ENCODE peak calls at places on chromosomes 11 and 22, in seven cellular contexts. One of them, this sample, is unnamed.

GRCh38 chr22:41038732-41039131 is 53.7 kb upstream of the EP300 start:
- DNase-seq in endodermal cell: no peak
- DNase-seq in astrocyte of the spinal cord: no peak
- DNase-seq in GM12878: no peak
- DNase-seq in lung: no peak
- DNase-seq in thoracic aorta: no peak
- DNase-seq in epithelial cell of esophagus: no peak
- DNase-seq in this sample: no peak

GRCh38 chr11:128938156-128938885 is 4.3 kb downstream of the TP53AIP1 start:
- DNase-seq in endodermal cell: no peak
- DNase-seq in astrocyte of the spinal cord: no peak
- DNase-seq in GM12878: no peak
- DNase-seq in lung: no peak
- DNase-seq in thoracic aorta: no peak
- DNase-seq in epithelial cell of esophagus: no peak
- DNase-seq in this sample: no peak

GRCh38 chr11:116329354-116330090 is 443.3 kb downstream of the BUD13 start:
- DNase-seq in endodermal cell: peak
- DNase-seq in astrocyte of the spinal cord: no peak
- DNase-seq in GM12878: no peak
- DNase-seq in lung: no peak
- DNase-seq in thoracic aorta: no peak
- DNase-seq in epithelial cell of esophagus: no peak
- DNase-seq in this sample: no peak

GRCh38 chr11:46381836-46382643 is 571 bp downstream of the MDK start:
- DNase-seq in endodermal cell: peak
- DNase-seq in astrocyte of the spinal cord: no peak
- DNase-seq in GM12878: no peak
- DNase-seq in lung: no peak
- DNase-seq in thoracic aorta: no peak
- DNase-seq in epithelial cell of esophagus: no peak
- DNase-seq in this sample: no peak

GRCh38 chr22:41256254-41256897 is 15.6 kb upstream of the CHADL start:
- DNase-seq in endodermal cell: no peak
- DNase-seq in astrocyte of the spinal cord: peak
- DNase-seq in GM12878: no peak
- DNase-seq in lung: no peak
- DNase-seq in thoracic aorta: no peak
- DNase-seq in epithelial cell of esophagus: peak
- DNase-seq in this sample: no peak

GRCh38 chr11:11817957-11818356 is 23.8 kb upstream of the USP47 start:
- DNase-seq in endodermal cell: no peak
- DNase-seq in astrocyte of the spinal cord: no peak
- DNase-seq in GM12878: no peak
- DNase-seq in lung: no peak
- DNase-seq in thoracic aorta: no peak
- DNase-seq in epithelial cell of esophagus: no peak
- DNase-seq in this sample: no peak

GRCh38 chr11:72225411-72225951 is 914 bp downstream of the INPPL1 start:
- DNase-seq in endodermal cell: peak
- DNase-seq in astrocyte of the spinal cord: no peak
- DNase-seq in GM12878: no peak
- DNase-seq in lung: peak
- DNase-seq in thoracic aorta: no peak
- DNase-seq in epithelial cell of esophagus: no peak
- DNase-seq in this sample: peak

GRCh38 chr11:7977251-7977917 is 9.8 kb upstream of the EIF3F start:
- DNase-seq in endodermal cell: no peak
- DNase-seq in astrocyte of the spinal cord: peak
- DNase-seq in GM12878: no peak
- DNase-seq in lung: no peak
- DNase-seq in thoracic aorta: no peak
- DNase-seq in epithelial cell of esophagus: peak
- DNase-seq in this sample: no peak

GRCh38 chr22:20304646-20305045 is 15.2 kb downstream of the DGCR6L start:
- DNase-seq in endodermal cell: no peak
- DNase-seq in astrocyte of the spinal cord: no peak
- DNase-seq in GM12878: no peak
- DNase-seq in lung: no peak
- DNase-seq in thoracic aorta: no peak
- DNase-seq in epithelial cell of esophagus: no peak
- DNase-seq in this sample: no peak

GRCh38 chr11:45805305-45806071 is 539 bp downstream of the SLC35C1 start:
- DNase-seq in endodermal cell: peak
- DNase-seq in astrocyte of the spinal cord: peak
- DNase-seq in GM12878: no peak
- DNase-seq in lung: peak
- DNase-seq in thoracic aorta: no peak
- DNase-seq in epithelial cell of esophagus: peak
- DNase-seq in this sample: peak

GRCh38 chr11:123273616-123274015 is 78.6 kb upstream of the CLMP start:
- DNase-seq in endodermal cell: no peak
- DNase-seq in astrocyte of the spinal cord: no peak
- DNase-seq in GM12878: no peak
- DNase-seq in lung: no peak
- DNase-seq in thoracic aorta: no peak
- DNase-seq in epithelial cell of esophagus: no peak
- DNase-seq in this sample: no peak

GRCh38 chr22:23157560-23158515 is 12.6 kb downstream of the RAB36 start:
- DNase-seq in endodermal cell: no peak
- DNase-seq in astrocyte of the spinal cord: no peak
- DNase-seq in GM12878: no peak
- DNase-seq in lung: peak
- DNase-seq in thoracic aorta: no peak
- DNase-seq in epithelial cell of esophagus: no peak
- DNase-seq in this sample: no peak

GRCh38 chr11:61333638-61334433 is 808 bp downstream of the TKFC start:
- DNase-seq in endodermal cell: no peak
- DNase-seq in astrocyte of the spinal cord: no peak
- DNase-seq in GM12878: no peak
- DNase-seq in lung: no peak
- DNase-seq in thoracic aorta: no peak
- DNase-seq in epithelial cell of esophagus: no peak
- DNase-seq in this sample: peak

GRCh38 chr22:27260087-27260730 is 541.3 kb downstream of the MN1 start:
- DNase-seq in endodermal cell: no peak
- DNase-seq in astrocyte of the spinal cord: no peak
- DNase-seq in GM12878: no peak
- DNase-seq in lung: no peak
- DNase-seq in thoracic aorta: no peak
- DNase-seq in epithelial cell of esophagus: no peak
- DNase-seq in this sample: no peak

GRCh38 chr11:102807921-102808320 is 10.0 kb upstream of the MMP1 start:
- DNase-seq in endodermal cell: peak
- DNase-seq in astrocyte of the spinal cord: peak
- DNase-seq in GM12878: no peak
- DNase-seq in lung: no peak
- DNase-seq in thoracic aorta: no peak
- DNase-seq in epithelial cell of esophagus: peak
- DNase-seq in this sample: peak

GRCh38 chr11:115679945-115680344 is 175.7 kb upstream of the CADM1 start:
- DNase-seq in endodermal cell: no peak
- DNase-seq in astrocyte of the spinal cord: no peak
- DNase-seq in GM12878: no peak
- DNase-seq in lung: no peak
- DNase-seq in thoracic aorta: no peak
- DNase-seq in epithelial cell of esophagus: no peak
- DNase-seq in this sample: no peak

GRCh38 chr11:35583126-35583525 is 35.1 kb upstream of the FJX1 start:
- DNase-seq in endodermal cell: no peak
- DNase-seq in astrocyte of the spinal cord: peak
- DNase-seq in GM12878: no peak
- DNase-seq in lung: no peak
- DNase-seq in thoracic aorta: no peak
- DNase-seq in epithelial cell of esophagus: no peak
- DNase-seq in this sample: no peak

GRCh38 chr11:26551186-26551801 is 20.8 kb downstream of the MUC15 start:
- DNase-seq in endodermal cell: no peak
- DNase-seq in astrocyte of the spinal cord: peak
- DNase-seq in GM12878: no peak
- DNase-seq in lung: no peak
- DNase-seq in thoracic aorta: no peak
- DNase-seq in epithelial cell of esophagus: no peak
- DNase-seq in this sample: no peak

GRCh38 chr22:27335102-27335660 is 466.4 kb downstream of the MN1 start:
- DNase-seq in endodermal cell: no peak
- DNase-seq in astrocyte of the spinal cord: no peak
- DNase-seq in GM12878: no peak
- DNase-seq in lung: peak
- DNase-seq in thoracic aorta: no peak
- DNase-seq in epithelial cell of esophagus: no peak
- DNase-seq in this sample: no peak

GRCh38 chr11:1747753-1748466 is 2.5 kb downstream of the IFITM10 start:
- DNase-seq in endodermal cell: peak
- DNase-seq in astrocyte of the spinal cord: no peak
- DNase-seq in GM12878: no peak
- DNase-seq in lung: no peak
- DNase-seq in thoracic aorta: no peak
- DNase-seq in epithelial cell of esophagus: no peak
- DNase-seq in this sample: no peak

GRCh38 chr11:130470832-130471706 is 22.6 kb downstream of the ADAMTS15 start:
- DNase-seq in endodermal cell: no peak
- DNase-seq in astrocyte of the spinal cord: no peak
- DNase-seq in GM12878: no peak
- DNase-seq in lung: no peak
- DNase-seq in thoracic aorta: no peak
- DNase-seq in epithelial cell of esophagus: no peak
- DNase-seq in this sample: no peak

GRCh38 chr11:10454902-10455631 is at the start of gene AMPD3:
- DNase-seq in endodermal cell: no peak
- DNase-seq in astrocyte of the spinal cord: peak
- DNase-seq in GM12878: peak
- DNase-seq in lung: peak
- DNase-seq in thoracic aorta: no peak
- DNase-seq in epithelial cell of esophagus: peak
- DNase-seq in this sample: peak
- H3K4me3 ChIP-seq in endodermal cell: peak
- H3K4me3 ChIP-seq in astrocyte of the spinal cord: peak
- H3K4me3 ChIP-seq in GM12878: peak
- H3K4me3 ChIP-seq in lung: no peak
- H3K4me3 ChIP-seq in thoracic aorta: peak
- H3K4me3 ChIP-seq in epithelial cell of esophagus: peak
- H3K4me3 ChIP-seq in this sample: peak

GRCh38 chr11:95739108-95739507 is 50.5 kb downstream of the FAM76B start:
- DNase-seq in endodermal cell: no peak
- DNase-seq in astrocyte of the spinal cord: no peak
- DNase-seq in GM12878: no peak
- DNase-seq in lung: no peak
- DNase-seq in thoracic aorta: no peak
- DNase-seq in epithelial cell of esophagus: no peak
- DNase-seq in this sample: no peak
- TF ChIP-seq CTCF in endodermal cell: peak
- TF ChIP-seq CTCF in astrocyte of the spinal cord: no peak
- TF ChIP-seq CTCF in GM12878: peak
- TF ChIP-seq CTCF in lung: no peak
- TF ChIP-seq CTCF in thoracic aorta: no peak
- TF ChIP-seq CTCF in epithelial cell of esophagus: no peak
- TF ChIP-seq CTCF in this sample: peak

GRCh38 chr11:34356576-34356917 is 1.3 kb downstream of the ABTB2 start:
- DNase-seq in endodermal cell: peak
- DNase-seq in astrocyte of the spinal cord: peak
- DNase-seq in GM12878: no peak
- DNase-seq in lung: no peak
- DNase-seq in thoracic aorta: peak
- DNase-seq in epithelial cell of esophagus: peak
- DNase-seq in this sample: peak

GRCh38 chr11:34356918-34357645 is 728 bp downstream of the ABTB2 start:
- DNase-seq in endodermal cell: peak
- DNase-seq in astrocyte of the spinal cord: peak
- DNase-seq in GM12878: no peak
- DNase-seq in lung: peak
- DNase-seq in thoracic aorta: no peak
- DNase-seq in epithelial cell of esophagus: peak
- DNase-seq in this sample: peak

GRCh38 chr11:34354782-34355181 is 3.0 kb downstream of the ABTB2 start:
- DNase-seq in endodermal cell: no peak
- DNase-seq in astrocyte of the spinal cord: no peak
- DNase-seq in GM12878: no peak
- DNase-seq in lung: no peak
- DNase-seq in thoracic aorta: no peak
- DNase-seq in epithelial cell of esophagus: peak
- DNase-seq in this sample: no peak

GRCh38 chr11:34355726-34356125 is 2.1 kb downstream of the ABTB2 start:
- DNase-seq in endodermal cell: no peak
- DNase-seq in astrocyte of the spinal cord: no peak
- DNase-seq in GM12878: no peak
- DNase-seq in lung: no peak
- DNase-seq in thoracic aorta: no peak
- DNase-seq in epithelial cell of esophagus: no peak
- DNase-seq in this sample: no peak

DNA sequence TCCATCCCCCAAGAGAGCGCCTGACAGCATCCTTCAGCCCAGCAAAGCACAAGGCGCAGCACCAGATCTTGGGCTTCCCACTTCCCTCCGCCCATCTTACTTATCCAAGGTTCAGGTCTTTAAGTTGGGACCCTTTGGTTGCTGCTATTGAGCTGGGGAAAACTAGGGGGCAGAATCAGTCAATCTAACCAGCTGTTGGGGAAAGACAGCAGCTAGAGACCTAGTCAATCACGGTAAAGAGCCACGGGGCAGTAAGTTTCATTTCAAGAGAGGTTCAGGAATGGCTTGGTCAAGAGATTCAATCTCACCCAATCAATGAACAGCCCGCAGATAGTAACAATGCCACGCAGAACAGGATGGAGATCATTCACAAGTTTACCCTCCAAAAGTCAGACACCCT is 1.7 kb downstream of the ABTB2 start:
- DNase-seq in endodermal cell: peak
- DNase-seq in astrocyte of the spinal cord: no peak
- DNase-seq in GM12878: no peak
- DNase-seq in lung: no peak
- DNase-seq in thoracic aorta: no peak
- DNase-seq in epithelial cell of esophagus: no peak
- DNase-seq in this sample: peak
- H3K4me3 ChIP-seq in endodermal cell: peak
- H3K4me3 ChIP-seq in astrocyte of the spinal cord: peak
- H3K4me3 ChIP-seq in GM12878: peak
- H3K4me3 ChIP-seq in lung: no peak
- H3K4me3 ChIP-seq in thoracic aorta: peak
- H3K4me3 ChIP-seq in epithelial cell of esophagus: peak
- H3K4me3 ChIP-seq in this sample: peak

DNA sequence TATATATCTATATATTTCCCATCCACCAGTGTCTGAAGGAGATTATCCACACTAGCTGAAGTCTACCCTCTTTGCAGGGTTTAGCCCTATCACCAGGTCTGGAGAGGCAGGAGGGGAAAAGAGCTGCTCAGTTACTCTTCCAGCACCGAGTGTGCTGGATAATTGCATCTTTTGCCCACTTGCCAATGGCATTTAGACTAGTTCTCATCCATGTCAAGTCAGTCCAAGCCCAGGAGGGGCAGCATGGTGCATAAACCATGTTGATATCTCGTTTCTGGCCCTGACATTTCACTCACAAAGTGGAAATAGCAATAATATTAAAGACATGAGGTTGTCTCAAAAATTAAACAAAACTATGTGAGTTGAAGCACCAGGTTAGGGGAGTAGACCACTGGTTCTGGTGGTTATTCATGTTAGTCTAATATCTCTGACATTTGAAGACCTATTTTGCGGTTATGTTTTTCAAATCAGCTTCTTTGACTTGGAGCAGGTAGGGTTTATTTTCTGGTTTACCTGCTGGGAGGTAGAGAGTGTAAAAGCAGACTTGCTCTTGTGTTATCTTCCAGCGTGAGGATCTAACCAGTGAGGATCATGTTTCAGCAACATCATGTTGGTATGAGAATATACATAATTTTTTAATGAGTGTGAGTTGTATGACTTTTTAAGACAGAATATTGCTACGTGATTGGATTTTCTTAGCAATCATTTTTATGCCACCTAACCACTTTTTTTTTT is 273.2 kb upstream of the KIRREL3 start:
- DNase-seq in endodermal cell: no peak
- DNase-seq in astrocyte of the spinal cord: no peak
- DNase-seq in GM12878: no peak
- DNase-seq in lung: no peak
- DNase-seq in thoracic aorta: no peak
- DNase-seq in epithelial cell of esophagus: no peak
- DNase-seq in this sample: no peak
- TF ChIP-seq CTCF in endodermal cell: peak
- TF ChIP-seq CTCF in astrocyte of the spinal cord: no peak
- TF ChIP-seq CTCF in GM12878: no peak
- TF ChIP-seq CTCF in lung: no peak
- TF ChIP-seq CTCF in thoracic aorta: no peak
- TF ChIP-seq CTCF in epithelial cell of esophagus: no peak
- TF ChIP-seq CTCF in this sample: no peak

This sample was measured in GM12865.